ENCODE peak calls at places on chromosomes 11 and 22, in five cellular contexts. One of them, this sample, is unnamed.

GRCh38 chr22:42275176-42275575 is 4.7 kb upstream of the TCF20 start:
- DNase-seq in sigmoid colon: peak; percentile 53
- DNase-seq in AG09309: no peak
- DNase-seq in fibroblast of lung: no peak
- DNase-seq in choroid plexus epithelial cell: no peak
- DNase-seq in this sample: peak; percentile 52

GRCh38 chr11:117704416-117705150 is 92.4 kb downstream of the DSCAML1 start:
- DNase-seq in sigmoid colon: no peak
- DNase-seq in AG09309: no peak
- DNase-seq in fibroblast of lung: no peak
- DNase-seq in choroid plexus epithelial cell: no peak
- DNase-seq in this sample: no peak

GRCh38 chr11:119356349-119357031 is 10.0 kb upstream of the MFRP start:
- DNase-seq in fibroblast of lung: peak; percentile 75
- DNase-seq in sigmoid colon: peak; percentile 93
- DNase-seq in choroid plexus epithelial cell: peak; percentile 79
- DNase-seq in AG09309: no peak
- DNase-seq in this sample: no peak

GRCh38 chr11:125433454-125434121 is 62.5 kb downstream of the FEZ1 start:
- DNase-seq in sigmoid colon: no peak
- DNase-seq in choroid plexus epithelial cell: peak; percentile 84
- DNase-seq in fibroblast of lung: peak; percentile 56
- DNase-seq in AG09309: no peak
- DNase-seq in this sample: no peak

GRCh38 chr22:50016988-50017700 is 4.6 kb upstream of the IL17REL start:
- DNase-seq in fibroblast of lung: no peak
- DNase-seq in sigmoid colon: peak; percentile 50
- DNase-seq in AG09309: no peak
- DNase-seq in choroid plexus epithelial cell: no peak
- DNase-seq in this sample: no peak

GRCh38 chr11:70470127-70470526 is 71.8 kb downstream of the CTTN start:
- DNase-seq in sigmoid colon: peak; percentile 54
- DNase-seq in fibroblast of lung: peak; percentile 71
- DNase-seq in AG09309: no peak
- DNase-seq in choroid plexus epithelial cell: peak; percentile 39
- DNase-seq in this sample: no peak

GRCh38 chr22:18079706-18080230 is 2.0 kb downstream of the PEX26 start:
- DNase-seq in fibroblast of lung: no peak
- DNase-seq in choroid plexus epithelial cell: no peak
- DNase-seq in sigmoid colon: no peak
- DNase-seq in AG09309: no peak
- DNase-seq in this sample: no peak

GRCh38 chr11:115623021-115623451 is 118.8 kb upstream of the CADM1 start:
- DNase-seq in fibroblast of lung: peak; percentile 99
- DNase-seq in sigmoid colon: peak; percentile 89
- DNase-seq in AG09309: peak; percentile 95
- DNase-seq in choroid plexus epithelial cell: peak; percentile 78
- DNase-seq in this sample: no peak

GRCh38 chr11:78145511-78146030 is 6.1 kb upstream of the ALG8 start:
- DNase-seq in fibroblast of lung: no peak
- DNase-seq in AG09309: no peak
- DNase-seq in choroid plexus epithelial cell: no peak
- DNase-seq in sigmoid colon: no peak
- DNase-seq in this sample: no peak

GRCh38 chr11:130190371-130190881 is 30.8 kb downstream of the ST14 start:
- DNase-seq in choroid plexus epithelial cell: no peak
- DNase-seq in fibroblast of lung: no peak
- DNase-seq in sigmoid colon: no peak
- DNase-seq in AG09309: no peak
- DNase-seq in this sample: no peak

GRCh38 chr22:34015642-34016041 is 95.4 kb upstream of the LARGE1 start:
- DNase-seq in fibroblast of lung: no peak
- DNase-seq in sigmoid colon: no peak
- DNase-seq in choroid plexus epithelial cell: no peak
- DNase-seq in AG09309: no peak
- DNase-seq in this sample: no peak

GRCh38 chr11:57426754-57427691 is at the start of gene SLC43A3:
- DNase-seq in fibroblast of lung: peak; percentile 97
- DNase-seq in choroid plexus epithelial cell: peak; percentile 66
- DNase-seq in AG09309: peak; percentile 75
- DNase-seq in sigmoid colon: peak; percentile 89
- DNase-seq in this sample: no peak

GRCh38 chr22:33557836-33558235 is 362.4 kb downstream of the LARGE1 start:
- DNase-seq in AG09309: no peak
- DNase-seq in fibroblast of lung: no peak
- DNase-seq in sigmoid colon: no peak
- DNase-seq in choroid plexus epithelial cell: no peak
- DNase-seq in this sample: no peak

GRCh38 chr11:129788278-129788677 is 27.4 kb upstream of the TMEM45B start:
- DNase-seq in sigmoid colon: no peak
- DNase-seq in fibroblast of lung: no peak
- DNase-seq in AG09309: no peak
- DNase-seq in choroid plexus epithelial cell: no peak
- DNase-seq in this sample: no peak

GRCh38 chr11:69310934-69311766 is 17.2 kb downstream of the MYEOV start:
- DNase-seq in choroid plexus epithelial cell: peak; percentile 12
- DNase-seq in AG09309: no peak
- DNase-seq in sigmoid colon: peak; percentile 53
- DNase-seq in fibroblast of lung: no peak
- DNase-seq in this sample: no peak

GRCh38 chr11:115912484-115912945 is 408.3 kb upstream of the CADM1 start:
- DNase-seq in choroid plexus epithelial cell: no peak
- DNase-seq in AG09309: no peak
- DNase-seq in sigmoid colon: no peak
- DNase-seq in fibroblast of lung: no peak
- DNase-seq in this sample: no peak

GRCh38 chr11:19355601-19356000 is 114.9 kb upstream of the E2F8 start:
- DNase-seq in AG09309: no peak
- DNase-seq in choroid plexus epithelial cell: no peak
- DNase-seq in fibroblast of lung: no peak
- DNase-seq in sigmoid colon: no peak
- DNase-seq in this sample: no peak

GRCh38 chr11:42951266-42951665 is 360.5 kb upstream of the API5 start:
- DNase-seq in AG09309: no peak
- DNase-seq in sigmoid colon: no peak
- DNase-seq in choroid plexus epithelial cell: no peak
- DNase-seq in fibroblast of lung: no peak
- DNase-seq in this sample: no peak

GRCh38 chr11:66951927-66952337 is 6.3 kb downstream of the PC start:
- DNase-seq in AG09309: no peak
- DNase-seq in choroid plexus epithelial cell: peak; percentile 71
- DNase-seq in sigmoid colon: no peak
- DNase-seq in fibroblast of lung: peak; percentile 70
- DNase-seq in this sample: no peak

GRCh38 chr11:130523166-130523565 is 74.7 kb downstream of the ADAMTS15 start:
- DNase-seq in fibroblast of lung: no peak
- DNase-seq in choroid plexus epithelial cell: peak; percentile 10
- DNase-seq in AG09309: no peak
- DNase-seq in sigmoid colon: no peak
- DNase-seq in this sample: no peak

GRCh38 chr11:6203327-6203726 is 2.0 kb upstream of the C11orf42 start:
- DNase-seq in AG09309: no peak
- DNase-seq in choroid plexus epithelial cell: no peak
- DNase-seq in sigmoid colon: no peak
- DNase-seq in fibroblast of lung: no peak
- DNase-seq in this sample: no peak

GRCh38 chr11:116065986-116066385 is 561.8 kb upstream of the CADM1 start:
- DNase-seq in AG09309: no peak
- DNase-seq in sigmoid colon: no peak
- DNase-seq in fibroblast of lung: no peak
- DNase-seq in choroid plexus epithelial cell: no peak
- DNase-seq in this sample: no peak

GRCh38 chr11:94694309-94695060 is 73.7 kb upstream of the AMOTL1 start:
- DNase-seq in AG09309: no peak
- DNase-seq in choroid plexus epithelial cell: no peak
- DNase-seq in fibroblast of lung: no peak
- DNase-seq in sigmoid colon: no peak
- DNase-seq in this sample: no peak

GRCh38 chr11:88012456-88012855 is 162.8 kb downstream of the RAB38 start:
- DNase-seq in AG09309: no peak
- DNase-seq in fibroblast of lung: no peak
- DNase-seq in choroid plexus epithelial cell: no peak
- DNase-seq in sigmoid colon: no peak
- DNase-seq in this sample: no peak

GRCh38 chr11:120511116-120511803 is at the start of gene GRIK4:
- DNase-seq in AG09309: no peak
- DNase-seq in choroid plexus epithelial cell: peak; percentile 76
- DNase-seq in fibroblast of lung: peak; percentile 70
- DNase-seq in sigmoid colon: peak; percentile 91
- DNase-seq in this sample: peak; percentile 93

GRCh38 chr11:111540114-111540920 is at the start of gene LAYN:
- DNase-seq in choroid plexus epithelial cell: no peak
- DNase-seq in fibroblast of lung: no peak
- DNase-seq in sigmoid colon: peak; percentile 85
- DNase-seq in AG09309: no peak
- DNase-seq in this sample: no peak

GRCh38 chr11:92556435-92556834 is 331.8 kb downstream of the FAT3 start:
- DNase-seq in sigmoid colon: no peak
- DNase-seq in choroid plexus epithelial cell: peak; percentile 22
- DNase-seq in AG09309: no peak
- DNase-seq in fibroblast of lung: peak; percentile 55
- DNase-seq in this sample: no peak

GRCh38 chr11:35647535-35648092 is 15.0 kb upstream of the TRIM44 start:
- DNase-seq in fibroblast of lung: no peak
- DNase-seq in sigmoid colon: no peak
- DNase-seq in AG09309: no peak
- DNase-seq in choroid plexus epithelial cell: no peak
- DNase-seq in this sample: no peak

GRCh38 chr11:33701302-33701701 is 676 bp upstream of the C11orf91 start:
- DNase-seq in choroid plexus epithelial cell: peak; percentile 68
- DNase-seq in fibroblast of lung: peak; percentile 38
- DNase-seq in AG09309: no peak
- DNase-seq in sigmoid colon: no peak
- DNase-seq in this sample: no peak

GRCh38 chr11:897226-898159 is 13.1 kb downstream of the CHID1 start:
- DNase-seq in fibroblast of lung: no peak
- DNase-seq in AG09309: no peak
- DNase-seq in sigmoid colon: no peak
- DNase-seq in choroid plexus epithelial cell: no peak
- DNase-seq in this sample: no peak
- TF ChIP-seq CTCF in fibroblast of lung: no peak
- TF ChIP-seq CTCF in AG09309: no peak
- TF ChIP-seq CTCF in sigmoid colon: no peak
- TF ChIP-seq CTCF in choroid plexus epithelial cell: no peak
- TF ChIP-seq CTCF in this sample: no peak

DNA sequence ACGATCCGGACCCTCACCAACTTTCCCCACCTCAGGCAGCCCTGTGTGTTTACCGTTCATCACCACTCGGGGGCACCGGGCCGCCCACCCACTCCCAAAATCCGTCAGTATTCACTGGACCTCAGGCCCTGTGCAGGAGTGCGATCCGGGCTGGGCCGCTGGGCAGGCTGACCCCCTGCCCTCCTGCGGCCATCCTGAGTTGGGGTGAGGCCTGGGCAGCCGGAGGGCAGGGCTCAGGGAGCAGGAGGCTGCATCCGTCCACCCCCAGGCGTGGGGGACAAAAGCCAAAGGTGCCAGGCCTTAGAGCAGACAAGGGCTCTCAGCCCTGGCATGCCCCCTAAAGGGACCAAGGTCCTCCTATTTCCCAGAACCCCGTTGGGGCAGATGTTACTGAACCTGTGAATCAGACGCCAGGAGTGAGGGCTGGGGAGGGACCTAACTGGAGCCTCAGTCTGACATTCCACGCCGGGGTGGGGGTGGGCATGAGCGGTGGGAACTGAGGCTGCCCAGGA is 16.8 kb upstream of the TMEM191C start:
- DNase-seq in AG09309: no peak
- DNase-seq in fibroblast of lung: no peak
- DNase-seq in sigmoid colon: peak; percentile 40
- DNase-seq in choroid plexus epithelial cell: no peak
- DNase-seq in this sample: peak; percentile 64
- TF ChIP-seq CTCF in AG09309: no peak
- TF ChIP-seq CTCF in fibroblast of lung: no peak
- TF ChIP-seq CTCF in sigmoid colon: no peak
- TF ChIP-seq CTCF in choroid plexus epithelial cell: no peak
- TF ChIP-seq CTCF in this sample: peak; percentile 45

DNA sequence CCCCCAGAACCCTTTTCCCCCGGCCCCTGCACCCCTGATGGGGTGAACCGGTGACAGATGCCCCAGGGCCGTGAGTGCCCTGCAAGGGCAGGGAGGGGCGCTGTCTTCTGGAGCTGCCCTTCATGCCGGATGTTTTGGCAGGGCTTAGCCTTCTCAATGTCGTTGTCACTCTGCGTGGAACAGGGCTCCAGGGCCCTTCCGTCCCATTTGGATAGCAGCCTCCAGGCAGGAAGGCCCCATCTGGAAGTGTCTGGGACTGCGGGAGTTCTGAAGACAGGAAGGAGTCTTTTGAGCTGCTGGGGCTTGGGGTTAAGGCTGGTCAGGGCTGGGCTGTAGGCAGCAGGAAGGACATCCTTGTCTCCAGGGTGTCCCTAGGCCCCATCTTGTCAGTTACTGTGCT is 4.6 kb downstream of the FRMD8 start:
- DNase-seq in sigmoid colon: peak; percentile 69
- DNase-seq in fibroblast of lung: peak; percentile 36
- DNase-seq in choroid plexus epithelial cell: peak; percentile 42
- DNase-seq in AG09309: no peak
- DNase-seq in this sample: no peak
- TF ChIP-seq CTCF in sigmoid colon: no peak
- TF ChIP-seq CTCF in fibroblast of lung: no peak
- TF ChIP-seq CTCF in choroid plexus epithelial cell: no peak
- TF ChIP-seq CTCF in AG09309: no peak
- TF ChIP-seq CTCF in this sample: no peak

GRCh38 chr11:45816614-45817013 is 11.7 kb downstream of the SLC35C1 start:
- DNase-seq in fibroblast of lung: no peak
- DNase-seq in sigmoid colon: peak; percentile 48
- DNase-seq in choroid plexus epithelial cell: no peak
- DNase-seq in AG09309: no peak
- DNase-seq in this sample: no peak

GRCh38 chr11:45817191-45817590 is 12.2 kb downstream of the SLC35C1 start:
- DNase-seq in choroid plexus epithelial cell: no peak
- DNase-seq in sigmoid colon: no peak
- DNase-seq in fibroblast of lung: no peak
- DNase-seq in AG09309: no peak
- DNase-seq in this sample: no peak

GRCh38 chr11:45812581-45813548 is 7.9 kb downstream of the SLC35C1 start:
- DNase-seq in fibroblast of lung: no peak
- DNase-seq in sigmoid colon: peak; percentile 53
- DNase-seq in choroid plexus epithelial cell: no peak
- DNase-seq in AG09309: no peak
- DNase-seq in this sample: no peak

GRCh38 chr11:45818961-45819605 is 14.1 kb downstream of the SLC35C1 start:
- DNase-seq in fibroblast of lung: no peak
- DNase-seq in AG09309: no peak
- DNase-seq in choroid plexus epithelial cell: no peak
- DNase-seq in sigmoid colon: no peak
- DNase-seq in this sample: no peak

DNA sequence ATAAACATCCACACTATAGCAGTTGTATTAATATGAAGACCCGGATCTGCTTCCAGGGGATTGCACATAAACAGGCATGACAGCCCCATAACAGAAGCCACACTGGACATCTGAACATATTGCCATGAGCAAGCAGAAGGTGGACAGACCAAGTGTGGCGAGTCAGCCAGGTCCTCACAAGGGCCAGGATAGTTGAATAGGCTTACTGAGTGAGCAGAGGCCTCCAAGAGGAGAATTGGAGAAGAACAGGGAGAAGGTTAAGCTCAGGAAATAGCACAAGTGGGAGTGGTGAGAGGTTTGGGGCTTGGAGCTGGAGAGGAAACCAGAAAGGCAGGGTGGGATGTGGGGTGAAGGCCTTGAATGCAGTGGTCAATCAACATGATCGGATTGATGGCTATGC is 10.8 kb downstream of the SLC35C1 start:
- DNase-seq in AG09309: no peak
- DNase-seq in sigmoid colon: peak; percentile 18
- DNase-seq in choroid plexus epithelial cell: peak; percentile 55
- DNase-seq in fibroblast of lung: no peak
- DNase-seq in this sample: no peak
- TF ChIP-seq CTCF in AG09309: no peak
- TF ChIP-seq CTCF in sigmoid colon: no peak
- TF ChIP-seq CTCF in choroid plexus epithelial cell: peak; percentile 31
- TF ChIP-seq CTCF in fibroblast of lung: no peak
- TF ChIP-seq CTCF in this sample: no peak

This sample was measured in type B pancreatic cell.